ENCODE peak calls at places on chromosomes 1 and 21, in nine cellular contexts. H is naive thymus-derived CD4-positive, alpha-beta T cell; Y is neuronal stem cell; M is fibroblast of lung; V is IMR-90; Q is Peyer's patch; A is aorta; T is tibial artery; O is left ventricle myocardium inferior. F is an unnamed sample. For H3K4me1 and H3K36me3, the result is how much of the 10 kb centered on the place peaks cover.

GRCh38 chr1:64136749-64137568 is 66.5 kb upstream of the UBE2U start:
- DNase-seq in H (peak), Y (peak), M (peak), V (peak), Q (peak), A (peak), T (peak), O (peak), F (no peak)

GRCh38 chr1:65221638-65222421 is 73.8 kb downstream of the AK4 start:
- DNase-seq in H (no peak), Y (no peak), M (no peak), V (no peak), Q (no peak), A (no peak), T (no peak), O (no peak), F (no peak)

GRCh38 chr1:204151562-204152309 is at the start of gene ETNK2:
- DNase-seq in H (peak), Y (peak), M (peak), V (peak), Q (peak), A (peak), T (peak), O (peak), F (peak)

GRCh38 chr1:203612932-203613682 is 13.5 kb upstream of the ATP2B4 start:
- DNase-seq in H (no peak), Y (no peak), M (no peak), V (peak), Q (no peak), A (no peak), T (no peak), O (no peak), F (peak)

GRCh38 chr1:11483581-11484320 is 4.8 kb downstream of the DISP3 start:
- DNase-seq in H (no peak), Y (no peak), M (no peak), V (no peak), Q (no peak), A (no peak), T (no peak), O (no peak), F (peak)

GRCh38 chr1:80825067-80825466 is 975.7 kb upstream of the ADGRL2 start:
- DNase-seq in H (no peak), Y (no peak), M (no peak), V (no peak), Q (no peak), A (no peak), T (no peak), O (no peak), F (no peak)

GRCh38 chr1:91609571-91609970 is 108.9 kb downstream of the CDC7 start:
- DNase-seq in H (no peak), Y (no peak), M (peak), V (peak), Q (no peak), A (no peak), T (no peak), O (no peak), F (no peak)

GRCh38 chr1:203117611-203118575 is 9.6 kb upstream of the ADORA1 start:
- DNase-seq in H (no peak), Y (peak), M (peak), V (peak), Q (peak), A (peak), T (peak), O (peak), F (peak)

GRCh38 chr21:20443558-20444155 is 554.6 kb upstream of the NCAM2 start:
- DNase-seq in H (no peak), Y (peak), M (no peak), V (no peak), Q (no peak), A (no peak), T (no peak), O (no peak), F (no peak)

GRCh38 chr1:201886103-201886885 is 2.4 kb upstream of the SHISA4 start:
- DNase-seq in H (no peak), Y (no peak), M (no peak), V (no peak), Q (no peak), A (no peak), T (peak), O (no peak), F (peak)

GRCh38 chr1:198359024-198359653 is 181.3 kb downstream of the ATP6V1G3 start:
- DNase-seq in H (peak), Y (no peak), M (peak), V (peak), Q (no peak), A (no peak), T (no peak), O (no peak), F (no peak)

GRCh38 chr1:193392686-193393085 is 206.3 kb upstream of the B3GALT2 start:
- DNase-seq in H (no peak), Y (no peak), M (no peak), V (no peak), Q (no peak), A (no peak), T (no peak), O (no peak), F (no peak)

GRCh38 chr21:18622383-18622782 is 218.8 kb upstream of the TMPRSS15 start:
- DNase-seq in H (no peak), Y (no peak), M (no peak), V (no peak), Q (no peak), A (no peak), T (no peak), O (no peak), F (no peak)

GRCh38 chr1:51189421-51190073 is 46.5 kb upstream of the RNF11 start:
- DNase-seq in H (peak), Y (peak), M (peak), V (peak), Q (no peak), A (no peak), T (no peak), O (no peak), F (no peak)

DNA sequence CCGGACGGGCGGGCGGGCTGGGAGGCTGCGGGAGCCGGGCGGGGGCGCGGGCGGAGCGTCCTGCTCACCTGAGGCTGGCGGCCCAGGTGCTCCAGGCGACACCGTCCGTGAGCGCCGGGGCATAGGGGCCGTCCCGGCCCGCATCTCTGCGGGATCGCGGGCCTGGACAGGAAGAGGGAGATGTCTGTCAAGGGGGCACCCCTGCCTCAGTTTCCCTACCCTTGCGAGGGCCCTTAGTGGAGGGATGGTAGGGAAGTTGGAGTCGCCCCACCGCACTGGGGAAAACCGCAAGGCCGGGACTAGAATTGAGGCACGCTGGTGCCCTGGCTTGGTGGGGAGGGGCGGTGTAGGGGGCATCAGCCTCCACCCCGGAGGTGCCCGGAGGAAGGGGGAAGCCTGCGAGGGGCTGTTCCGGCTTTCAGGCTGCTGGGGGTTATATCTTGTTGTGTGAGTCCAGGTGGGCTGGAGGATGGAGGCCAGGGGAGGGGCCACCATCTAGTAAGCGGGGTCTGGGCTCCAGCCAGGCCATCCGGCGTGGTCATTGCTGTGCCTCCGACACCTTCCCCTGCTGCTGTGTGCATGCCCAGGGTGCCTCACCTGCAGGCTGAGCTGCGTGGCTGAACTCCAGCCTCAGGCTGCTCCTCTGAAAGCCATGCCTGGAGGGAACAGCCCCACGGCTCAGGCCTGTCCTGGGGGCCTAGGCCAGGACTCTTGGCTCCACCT is 582 bp downstream of the VWA1 start:
- DNase-seq in H (no peak), Y (no peak), M (no peak), V (no peak), Q (no peak), A (no peak), T (peak), O (no peak), F (peak)
- H3K4me1 ChIP-seq in H (under half), Y (half or more), M (under half), V (under half), Q (under half), A (under half), T (under half), O (half or more), F (under half)

DNA sequence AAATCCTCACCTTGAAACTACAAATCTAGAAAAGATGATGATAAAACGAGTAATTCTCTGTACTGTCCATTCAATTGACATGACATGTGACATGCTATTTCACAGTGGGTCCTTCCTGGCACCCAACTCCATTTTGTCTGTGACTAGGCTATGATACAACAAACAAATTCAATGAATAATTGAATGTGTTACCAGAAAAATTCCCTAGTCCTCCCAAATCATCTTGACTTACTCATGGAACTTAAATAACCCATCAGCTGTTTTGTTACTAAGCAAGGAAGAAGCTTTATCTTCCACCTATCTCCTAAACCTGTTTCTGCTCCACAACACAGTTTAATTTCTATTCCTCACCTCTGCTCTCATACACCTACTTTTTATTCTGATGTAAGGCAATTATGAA is 30.4 kb downstream of the B3GALNT2 start:
- DNase-seq in H (no peak), Y (no peak), M (no peak), V (peak), Q (no peak), A (no peak), T (no peak), O (no peak), F (no peak)
- H3K36me3 ChIP-seq in H (under half), Y (under half), M (under half), V (under half), Q (under half), A (under half), T (half or more), O (half or more), F (half or more)

DNA sequence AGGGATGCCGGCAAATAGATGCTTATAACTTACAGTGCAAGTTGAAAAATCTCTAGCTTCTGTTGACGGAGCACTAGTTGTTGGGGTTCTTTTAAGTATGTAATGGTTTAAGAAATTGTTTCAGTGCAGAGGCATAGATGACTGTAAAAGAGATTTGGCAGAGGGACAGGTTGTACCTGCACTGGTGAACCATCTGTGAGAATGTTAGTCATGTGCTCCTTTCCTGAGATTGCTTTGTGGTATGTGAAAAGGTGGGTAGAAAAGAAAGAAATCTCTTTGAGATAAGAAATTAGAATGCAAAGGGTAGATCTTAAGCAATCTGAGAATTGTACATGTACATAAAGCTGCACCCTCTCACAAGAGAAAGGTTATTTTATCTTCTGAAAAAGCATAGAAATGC is 19.4 kb downstream of the ZBTB37 start:
- DNase-seq in H (no peak), Y (no peak), M (no peak), V (no peak), Q (no peak), A (no peak), T (no peak), O (no peak), F (no peak)
- H3K4me1 ChIP-seq in H (under half), Y (under half), M (under half), V (under half), Q (under half), A (under half), T (under half), O (under half), F (under half)

GRCh38 chr1:239222999-239223398 is 163.4 kb upstream of the CHRM3 start:
- DNase-seq in H (no peak), Y (no peak), M (no peak), V (no peak), Q (no peak), A (no peak), T (no peak), O (no peak), F (no peak)
- H3K36me3 ChIP-seq in H (under half), Y (under half), M (under half), V (under half), Q (under half), A (under half), T (under half), O (under half), F (under half)

F was measured in spleen.